ENCODE peak calls at places on chromosomes 16 and 17, in ten cellular contexts. One of them, this sample, is unnamed.

GRCh38 chr17:49471769-49472168 is 23.3 kb upstream of the NGFR start:
- DNase-seq in vagina: no peak
- DNase-seq in transverse colon: no peak
- DNase-seq in sigmoid colon: no peak
- DNase-seq in HCT116: no peak
- DNase-seq in spleen: no peak
- DNase-seq in esophagus squamous epithelium: no peak
- DNase-seq in esophagus muscularis mucosa: no peak
- DNase-seq in IMR-90: no peak
- DNase-seq in A549: no peak
- DNase-seq in this sample: no peak

GRCh38 chr17:8693328-8693727 is 51.3 kb downstream of the CCDC42 start:
- DNase-seq in vagina: no peak
- DNase-seq in transverse colon: no peak
- DNase-seq in sigmoid colon: no peak
- DNase-seq in HCT116: no peak
- DNase-seq in spleen: no peak
- DNase-seq in esophagus squamous epithelium: no peak
- DNase-seq in esophagus muscularis mucosa: no peak
- DNase-seq in IMR-90: no peak
- DNase-seq in A549: no peak
- DNase-seq in this sample: no peak

GRCh38 chr16:28846933-28847273 is 755 bp upstream of the TUFM start:
- DNase-seq in vagina: no peak
- DNase-seq in transverse colon: no peak
- DNase-seq in sigmoid colon: no peak
- DNase-seq in HCT116: no peak
- DNase-seq in spleen: no peak
- DNase-seq in esophagus squamous epithelium: no peak
- DNase-seq in esophagus muscularis mucosa: no peak
- DNase-seq in IMR-90: peak
- DNase-seq in A549: no peak
- DNase-seq in this sample: no peak

GRCh38 chr17:63138713-63139112 is 172.7 kb downstream of the TANC2 start:
- DNase-seq in vagina: no peak
- DNase-seq in transverse colon: no peak
- DNase-seq in sigmoid colon: no peak
- DNase-seq in HCT116: no peak
- DNase-seq in spleen: no peak
- DNase-seq in esophagus squamous epithelium: no peak
- DNase-seq in esophagus muscularis mucosa: no peak
- DNase-seq in IMR-90: peak
- DNase-seq in A549: no peak
- DNase-seq in this sample: no peak

GRCh38 chr16:83574388-83574787 is 233.4 kb upstream of the HSBP1 start:
- DNase-seq in vagina: no peak
- DNase-seq in transverse colon: no peak
- DNase-seq in sigmoid colon: no peak
- DNase-seq in HCT116: peak
- DNase-seq in spleen: no peak
- DNase-seq in esophagus squamous epithelium: no peak
- DNase-seq in esophagus muscularis mucosa: no peak
- DNase-seq in IMR-90: peak
- DNase-seq in A549: no peak
- DNase-seq in this sample: no peak

GRCh38 chr16:23380501-23380951 is 72.5 kb downstream of the COG7 start:
- DNase-seq in vagina: no peak
- DNase-seq in transverse colon: no peak
- DNase-seq in sigmoid colon: no peak
- DNase-seq in HCT116: no peak
- DNase-seq in spleen: peak
- DNase-seq in esophagus squamous epithelium: no peak
- DNase-seq in esophagus muscularis mucosa: no peak
- DNase-seq in IMR-90: no peak
- DNase-seq in A549: no peak
- DNase-seq in this sample: no peak

GRCh38 chr16:75105306-75106061 is 11.1 kb downstream of the LDHD start:
- DNase-seq in vagina: no peak
- DNase-seq in transverse colon: peak
- DNase-seq in sigmoid colon: peak
- DNase-seq in HCT116: no peak
- DNase-seq in spleen: peak
- DNase-seq in esophagus squamous epithelium: no peak
- DNase-seq in esophagus muscularis mucosa: no peak
- DNase-seq in IMR-90: peak
- DNase-seq in A549: no peak
- DNase-seq in this sample: no peak

GRCh38 chr16:75267631-75268264 is 16.3 kb upstream of the BCAR1 start:
- DNase-seq in vagina: no peak
- DNase-seq in transverse colon: peak
- DNase-seq in sigmoid colon: peak
- DNase-seq in HCT116: peak
- DNase-seq in spleen: no peak
- DNase-seq in esophagus squamous epithelium: no peak
- DNase-seq in esophagus muscularis mucosa: no peak
- DNase-seq in IMR-90: peak
- DNase-seq in A549: peak
- DNase-seq in this sample: peak

GRCh38 chr16:68685685-68686478 is 40.8 kb downstream of the CDH3 start:
- DNase-seq in vagina: no peak
- DNase-seq in transverse colon: no peak
- DNase-seq in sigmoid colon: no peak
- DNase-seq in HCT116: no peak
- DNase-seq in spleen: peak
- DNase-seq in esophagus squamous epithelium: no peak
- DNase-seq in esophagus muscularis mucosa: no peak
- DNase-seq in IMR-90: no peak
- DNase-seq in A549: no peak
- DNase-seq in this sample: no peak

GRCh38 chr16:12575288-12575687 is 228.4 kb downstream of the CPPED1 start:
- DNase-seq in vagina: no peak
- DNase-seq in transverse colon: no peak
- DNase-seq in sigmoid colon: peak
- DNase-seq in HCT116: no peak
- DNase-seq in spleen: peak
- DNase-seq in esophagus squamous epithelium: no peak
- DNase-seq in esophagus muscularis mucosa: no peak
- DNase-seq in IMR-90: no peak
- DNase-seq in A549: no peak
- DNase-seq in this sample: no peak

GRCh38 chr16:89422905-89423630 is 67.3 kb downstream of the ANKRD11 start:
- DNase-seq in vagina: no peak
- DNase-seq in transverse colon: no peak
- DNase-seq in sigmoid colon: no peak
- DNase-seq in HCT116: no peak
- DNase-seq in spleen: no peak
- DNase-seq in esophagus squamous epithelium: no peak
- DNase-seq in esophagus muscularis mucosa: no peak
- DNase-seq in IMR-90: peak
- DNase-seq in A549: no peak
- DNase-seq in this sample: no peak

GRCh38 chr16:79601978-79602609 is 1.6 kb upstream of the MAF start:
- DNase-seq in vagina: no peak
- DNase-seq in transverse colon: peak
- DNase-seq in sigmoid colon: peak
- DNase-seq in HCT116: no peak
- DNase-seq in spleen: peak
- DNase-seq in esophagus squamous epithelium: no peak
- DNase-seq in esophagus muscularis mucosa: peak
- DNase-seq in IMR-90: peak
- DNase-seq in A549: peak
- DNase-seq in this sample: peak

GRCh38 chr17:78362671-78363070 is 2.8 kb upstream of the SOCS3 start:
- DNase-seq in vagina: no peak
- DNase-seq in transverse colon: no peak
- DNase-seq in sigmoid colon: no peak
- DNase-seq in HCT116: no peak
- DNase-seq in spleen: no peak
- DNase-seq in esophagus squamous epithelium: no peak
- DNase-seq in esophagus muscularis mucosa: no peak
- DNase-seq in IMR-90: no peak
- DNase-seq in A549: no peak
- DNase-seq in this sample: no peak

GRCh38 chr16:4679156-4679853 is 14.1 kb upstream of the NUDT16L1 start:
- DNase-seq in vagina: no peak
- DNase-seq in transverse colon: peak
- DNase-seq in sigmoid colon: no peak
- DNase-seq in HCT116: no peak
- DNase-seq in spleen: peak
- DNase-seq in esophagus squamous epithelium: no peak
- DNase-seq in esophagus muscularis mucosa: no peak
- DNase-seq in IMR-90: no peak
- DNase-seq in A549: no peak
- DNase-seq in this sample: peak

GRCh38 chr17:489758-490329 is 137.2 kb upstream of the RPH3AL start:
- DNase-seq in vagina: no peak
- DNase-seq in transverse colon: peak
- DNase-seq in sigmoid colon: peak
- DNase-seq in HCT116: no peak
- DNase-seq in spleen: peak
- DNase-seq in esophagus squamous epithelium: no peak
- DNase-seq in esophagus muscularis mucosa: no peak
- DNase-seq in IMR-90: peak
- DNase-seq in A549: peak
- DNase-seq in this sample: no peak

DNA sequence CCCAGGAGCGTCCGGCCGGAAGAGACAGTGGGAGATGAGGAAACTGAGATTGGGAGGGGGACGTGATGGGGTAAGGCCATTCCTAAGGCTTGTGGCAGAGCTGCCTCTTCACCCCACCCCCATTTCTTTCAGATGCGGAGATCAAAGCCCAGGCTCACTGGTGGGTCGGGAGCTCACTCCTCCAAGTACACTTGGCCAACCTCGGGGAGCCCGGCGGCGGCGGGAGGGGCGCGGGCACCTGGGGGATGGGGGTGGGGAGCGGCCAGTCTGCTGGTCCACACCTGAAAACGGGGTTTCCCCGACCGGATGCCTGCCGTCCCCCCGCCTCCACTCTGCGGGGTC is 17.7 kb upstream of the CBX8 start:
- DNase-seq in vagina: no peak
- DNase-seq in transverse colon: peak
- DNase-seq in sigmoid colon: no peak
- DNase-seq in HCT116: no peak
- DNase-seq in spleen: no peak
- DNase-seq in esophagus squamous epithelium: no peak
- DNase-seq in esophagus muscularis mucosa: no peak
- DNase-seq in IMR-90: no peak
- DNase-seq in A549: no peak
- DNase-seq in this sample: no peak
- H3K4me3 ChIP-seq in vagina: peak
- H3K4me3 ChIP-seq in transverse colon: peak
- H3K4me3 ChIP-seq in sigmoid colon: peak
- H3K4me3 ChIP-seq in HCT116: no peak
- H3K4me3 ChIP-seq in spleen: peak
- H3K4me3 ChIP-seq in esophagus squamous epithelium: peak
- H3K4me3 ChIP-seq in esophagus muscularis mucosa: peak
- H3K4me3 ChIP-seq in IMR-90: no peak
- H3K4me3 ChIP-seq in A549: no peak
- H3K4me3 ChIP-seq in this sample: peak

DNA sequence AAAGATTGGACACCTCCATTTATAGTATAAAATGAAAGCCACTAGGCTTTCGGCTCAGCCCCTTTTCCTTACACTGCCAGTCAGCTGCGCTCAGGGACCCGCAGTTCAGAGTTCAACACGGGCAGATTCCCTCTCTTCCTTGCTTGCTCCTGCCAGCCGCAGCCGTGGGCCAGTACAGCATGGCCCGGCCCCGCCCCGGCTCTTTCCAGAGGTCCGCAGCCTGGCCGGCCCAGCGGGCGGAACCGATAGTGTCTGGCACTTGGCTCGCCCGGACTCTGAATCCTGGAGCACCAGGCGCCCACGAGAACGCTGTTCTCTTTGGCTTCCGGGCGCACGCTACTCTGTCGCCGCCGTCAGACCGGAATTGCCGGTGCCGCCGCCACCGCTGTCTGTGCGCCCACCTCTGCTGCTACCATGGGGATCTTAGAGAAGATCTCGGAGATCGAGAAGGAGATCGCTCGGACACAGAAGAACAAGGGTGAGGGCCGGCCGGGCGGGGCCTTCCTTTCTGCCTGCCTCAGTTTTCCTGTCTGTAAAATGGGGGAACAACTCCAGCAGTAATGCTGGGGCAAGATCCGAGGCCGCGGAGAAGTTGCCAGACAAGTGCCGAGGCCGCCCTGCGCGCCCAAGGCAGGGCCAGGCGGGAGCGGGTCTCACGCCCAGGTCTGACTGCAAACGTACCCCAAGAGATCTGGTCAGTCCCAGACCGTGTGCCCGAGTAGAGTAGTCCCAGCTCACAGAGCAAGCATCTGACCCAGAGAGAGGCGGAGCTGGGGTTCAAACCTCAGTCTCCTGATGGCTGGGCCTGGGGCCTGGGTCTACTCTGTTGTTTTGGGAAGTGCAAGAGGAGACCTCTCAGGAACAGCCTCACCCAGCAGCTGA is at the start of gene DRG2:
- DNase-seq in vagina: no peak
- DNase-seq in transverse colon: peak
- DNase-seq in sigmoid colon: peak
- DNase-seq in HCT116: peak
- DNase-seq in spleen: peak
- DNase-seq in esophagus squamous epithelium: peak
- DNase-seq in esophagus muscularis mucosa: peak
- DNase-seq in IMR-90: peak
- DNase-seq in A549: peak
- DNase-seq in this sample: peak
- TF ChIP-seq POLR2A in vagina: no peak
- TF ChIP-seq POLR2A in transverse colon: peak
- TF ChIP-seq POLR2A in sigmoid colon: no peak
- TF ChIP-seq POLR2A in HCT116: peak
- TF ChIP-seq POLR2A in spleen: peak
- TF ChIP-seq POLR2A in esophagus squamous epithelium: peak
- TF ChIP-seq POLR2A in esophagus muscularis mucosa: no peak
- TF ChIP-seq POLR2A in IMR-90: peak
- TF ChIP-seq POLR2A in A549: peak
- TF ChIP-seq POLR2A in this sample: no peak

GRCh38 chr17:38601539-38602351 is 4.0 kb downstream of the SRCIN1 start:
- DNase-seq in vagina: no peak
- DNase-seq in transverse colon: peak
- DNase-seq in sigmoid colon: no peak
- DNase-seq in HCT116: no peak
- DNase-seq in spleen: no peak
- DNase-seq in esophagus squamous epithelium: no peak
- DNase-seq in esophagus muscularis mucosa: no peak
- DNase-seq in IMR-90: no peak
- DNase-seq in A549: peak
- DNase-seq in this sample: no peak
- H3K27ac ChIP-seq in vagina: no peak
- H3K27ac ChIP-seq in transverse colon: peak
- H3K27ac ChIP-seq in sigmoid colon: no peak
- H3K27ac ChIP-seq in HCT116: no peak
- H3K27ac ChIP-seq in spleen: no peak
- H3K27ac ChIP-seq in esophagus squamous epithelium: no peak
- H3K27ac ChIP-seq in esophagus muscularis mucosa: no peak
- H3K27ac ChIP-seq in IMR-90: no peak
- H3K27ac ChIP-seq in A549: no peak
- H3K27ac ChIP-seq in this sample: no peak

GRCh38 chr16:2913603-2914002 is 1.9 kb downstream of the FLYWCH1 start:
- DNase-seq in vagina: no peak
- DNase-seq in transverse colon: no peak
- DNase-seq in sigmoid colon: no peak
- DNase-seq in HCT116: no peak
- DNase-seq in spleen: no peak
- DNase-seq in esophagus squamous epithelium: no peak
- DNase-seq in esophagus muscularis mucosa: no peak
- DNase-seq in IMR-90: no peak
- DNase-seq in A549: no peak
- DNase-seq in this sample: no peak
- H3K4me3 ChIP-seq in vagina: no peak
- H3K4me3 ChIP-seq in transverse colon: no peak
- H3K4me3 ChIP-seq in sigmoid colon: no peak
- H3K4me3 ChIP-seq in HCT116: peak
- H3K4me3 ChIP-seq in spleen: no peak
- H3K4me3 ChIP-seq in esophagus squamous epithelium: no peak
- H3K4me3 ChIP-seq in esophagus muscularis mucosa: no peak
- H3K4me3 ChIP-seq in IMR-90: no peak
- H3K4me3 ChIP-seq in A549: no peak
- H3K4me3 ChIP-seq in this sample: no peak

This sample was measured in right lobe of liver.